ENCODE peak calls at places on chromosomes 3 and 15, in five cellular contexts. G is LHCN-M2, H is left colon, J is mucosa of gallbladder, Y is ELR. I is an unnamed sample.

GRCh38 chr3:15768421-15769255 is 29.1 kb downstream of the ANKRD28 start:
- DNase-seq in G (peak), H (no peak), J (no peak), Y (peak), I (no peak)

GRCh38 chr3:184525337-184526157 is 36.0 kb upstream of the EPHB3 start:
- DNase-seq in G (no peak), H (peak), J (no peak), Y (no peak), I (no peak)

GRCh38 chr15:80619677-80620076 is 75.4 kb upstream of the ABHD17C start:
- DNase-seq in G (peak), H (no peak), J (no peak), Y (peak), I (no peak)

GRCh38 chr3:12990781-12991480 is 82.3 kb downstream of the IQSEC1 start:
- DNase-seq in G (peak), H (no peak), J (no peak), Y (peak), I (no peak)

GRCh38 chr3:22245122-22245521 is 494.1 kb upstream of the ZNF385D start:
- DNase-seq in G (peak), H (no peak), J (peak), Y (peak), I (no peak)

GRCh38 chr3:114452176-114452744 is 158.4 kb downstream of the TIGIT start:
- DNase-seq in G (no peak), H (no peak), J (no peak), Y (no peak), I (no peak)

GRCh38 chr3:172260381-172260780 is 187.9 kb downstream of the GHSR start:
- DNase-seq in G (peak), H (no peak), J (no peak), Y (no peak), I (no peak)

GRCh38 chr3:148718982-148719862 is 21.5 kb downstream of the AGTR1 start:
- DNase-seq in G (peak), H (no peak), J (no peak), Y (peak), I (no peak)

GRCh38 chr3:138256022-138256421 is 68.9 kb downstream of the ARMC8 start:
- DNase-seq in G (peak), H (no peak), J (no peak), Y (no peak), I (no peak)

GRCh38 chr3:71725279-71725991 is at the start of gene EIF4E3:
- DNase-seq in G (no peak), H (peak), J (no peak), Y (peak), I (peak)

GRCh38 chr15:29749365-29750086 is 72.7 kb downstream of the TJP1 start:
- DNase-seq in G (no peak), H (no peak), J (no peak), Y (no peak), I (no peak)

GRCh38 chr3:126567696-126568438 is 9.1 kb upstream of the C3orf22 start:
- DNase-seq in G (peak), H (no peak), J (no peak), Y (no peak), I (no peak)

GRCh38 chr3:41569632-41570338 is 370.5 kb downstream of the CTNNB1 start:
- DNase-seq in G (no peak), H (no peak), J (no peak), Y (peak), I (no peak)

GRCh38 chr3:67075295-67075694 is 77.2 kb downstream of the KBTBD8 start:
- DNase-seq in G (no peak), H (no peak), J (no peak), Y (no peak), I (no peak)

GRCh38 chr3:157239082-157239704 is 79.2 kb upstream of the CCNL1 start:
- DNase-seq in G (peak), H (peak), J (peak), Y (peak), I (peak)

I was measured in prostate gland.